ENCODE peak calls at places on chromosomes 12 and 14, in four cellular contexts. One of them, this sample, is unnamed.

GRCh38 chr14:102928412-102929348 is 6.2 kb downstream of the AMN start:
- DNase-seq in stimulated activated CD8-positive, alpha-beta memory T cell treated with anti-CD3 and anti-CD28 coated beads, Interleukin-12 subunit alpha, Interleukin-12 subunit beta, amount 100 ng/mL, for 1 hour: peak; percentile 70
- DNase-seq in ACHN: no peak
- DNase-seq in sciatic nerve: peak; percentile 79
- DNase-seq in this sample: peak; percentile 64

GRCh38 chr12:107320031-107320928 is 226.9 kb upstream of the CRY1 start:
- DNase-seq in sciatic nerve: no peak
- DNase-seq in stimulated activated CD8-positive, alpha-beta memory T cell treated with anti-CD3 and anti-CD28 coated beads, Interleukin-12 subunit alpha, Interleukin-12 subunit beta, amount 100 ng/mL, for 1 hour: peak; percentile 60
- DNase-seq in ACHN: peak; percentile 47
- DNase-seq in this sample: peak; percentile 43

GRCh38 chr14:64878775-64879634 is 702 bp downstream of the SPTB start:
- DNase-seq in sciatic nerve: no peak
- DNase-seq in ACHN: no peak
- DNase-seq in stimulated activated CD8-positive, alpha-beta memory T cell treated with anti-CD3 and anti-CD28 coated beads, Interleukin-12 subunit alpha, Interleukin-12 subunit beta, amount 100 ng/mL, for 1 hour: no peak
- DNase-seq in this sample: no peak

GRCh38 chr12:41924111-41924510 is 220.6 kb downstream of the GXYLT1 start:
- DNase-seq in sciatic nerve: no peak
- DNase-seq in ACHN: no peak
- DNase-seq in stimulated activated CD8-positive, alpha-beta memory T cell treated with anti-CD3 and anti-CD28 coated beads, Interleukin-12 subunit alpha, Interleukin-12 subunit beta, amount 100 ng/mL, for 1 hour: no peak
- DNase-seq in this sample: no peak

GRCh38 chr14:99524091-99524661 is 43.0 kb downstream of the CCNK start:
- DNase-seq in stimulated activated CD8-positive, alpha-beta memory T cell treated with anti-CD3 and anti-CD28 coated beads, Interleukin-12 subunit alpha, Interleukin-12 subunit beta, amount 100 ng/mL, for 1 hour: no peak
- DNase-seq in sciatic nerve: no peak
- DNase-seq in ACHN: no peak
- DNase-seq in this sample: no peak

GRCh38 chr12:14422516-14423230 is 57.2 kb downstream of the ATF7IP start:
- DNase-seq in stimulated activated CD8-positive, alpha-beta memory T cell treated with anti-CD3 and anti-CD28 coated beads, Interleukin-12 subunit alpha, Interleukin-12 subunit beta, amount 100 ng/mL, for 1 hour: no peak
- DNase-seq in sciatic nerve: no peak
- DNase-seq in ACHN: no peak
- DNase-seq in this sample: no peak

GRCh38 chr14:22232486-22232885 is 356.5 kb downstream of the DAD1 start:
- DNase-seq in ACHN: no peak
- DNase-seq in sciatic nerve: no peak
- DNase-seq in stimulated activated CD8-positive, alpha-beta memory T cell treated with anti-CD3 and anti-CD28 coated beads, Interleukin-12 subunit alpha, Interleukin-12 subunit beta, amount 100 ng/mL, for 1 hour: no peak
- DNase-seq in this sample: no peak

GRCh38 chr12:5022465-5023061 is 21.1 kb upstream of the KCNA5 start:
- DNase-seq in ACHN: peak; percentile 62
- DNase-seq in sciatic nerve: no peak
- DNase-seq in stimulated activated CD8-positive, alpha-beta memory T cell treated with anti-CD3 and anti-CD28 coated beads, Interleukin-12 subunit alpha, Interleukin-12 subunit beta, amount 100 ng/mL, for 1 hour: no peak
- DNase-seq in this sample: peak; percentile 4

GRCh38 chr12:125122668-125123067 is 57.4 kb downstream of the AACS start:
- DNase-seq in ACHN: no peak
- DNase-seq in stimulated activated CD8-positive, alpha-beta memory T cell treated with anti-CD3 and anti-CD28 coated beads, Interleukin-12 subunit alpha, Interleukin-12 subunit beta, amount 100 ng/mL, for 1 hour: no peak
- DNase-seq in sciatic nerve: no peak
- DNase-seq in this sample: no peak

GRCh38 chr14:83734431-83734830 is 1795.5 kb upstream of the FLRT2 start:
- DNase-seq in stimulated activated CD8-positive, alpha-beta memory T cell treated with anti-CD3 and anti-CD28 coated beads, Interleukin-12 subunit alpha, Interleukin-12 subunit beta, amount 100 ng/mL, for 1 hour: no peak
- DNase-seq in sciatic nerve: no peak
- DNase-seq in ACHN: no peak
- DNase-seq in this sample: no peak

GRCh38 chr14:104350463-104351185 is 212.2 kb downstream of the KIF26A start:
- DNase-seq in sciatic nerve: peak; percentile 64
- DNase-seq in ACHN: no peak
- DNase-seq in stimulated activated CD8-positive, alpha-beta memory T cell treated with anti-CD3 and anti-CD28 coated beads, Interleukin-12 subunit alpha, Interleukin-12 subunit beta, amount 100 ng/mL, for 1 hour: no peak
- DNase-seq in this sample: no peak

GRCh38 chr14:53493310-53493709 is 340.2 kb upstream of the DDHD1 start:
- DNase-seq in sciatic nerve: no peak
- DNase-seq in ACHN: no peak
- DNase-seq in stimulated activated CD8-positive, alpha-beta memory T cell treated with anti-CD3 and anti-CD28 coated beads, Interleukin-12 subunit alpha, Interleukin-12 subunit beta, amount 100 ng/mL, for 1 hour: no peak
- DNase-seq in this sample: no peak

GRCh38 chr14:54796961-54797360 is 105.7 kb downstream of the GCH1 start:
- DNase-seq in sciatic nerve: no peak
- DNase-seq in stimulated activated CD8-positive, alpha-beta memory T cell treated with anti-CD3 and anti-CD28 coated beads, Interleukin-12 subunit alpha, Interleukin-12 subunit beta, amount 100 ng/mL, for 1 hour: no peak
- DNase-seq in ACHN: peak; percentile 43
- DNase-seq in this sample: no peak

GRCh38 chr14:61530896-61531295 is 164.4 kb upstream of the HIF1A start:
- DNase-seq in sciatic nerve: no peak
- DNase-seq in ACHN: no peak
- DNase-seq in stimulated activated CD8-positive, alpha-beta memory T cell treated with anti-CD3 and anti-CD28 coated beads, Interleukin-12 subunit alpha, Interleukin-12 subunit beta, amount 100 ng/mL, for 1 hour: no peak
- DNase-seq in this sample: no peak

GRCh38 chr14:49970474-49971147 is 77.7 kb downstream of the ARF6 start:
- DNase-seq in sciatic nerve: no peak
- DNase-seq in ACHN: no peak
- DNase-seq in stimulated activated CD8-positive, alpha-beta memory T cell treated with anti-CD3 and anti-CD28 coated beads, Interleukin-12 subunit alpha, Interleukin-12 subunit beta, amount 100 ng/mL, for 1 hour: no peak
- DNase-seq in this sample: no peak

GRCh38 chr14:91376547-91377477 is 40.8 kb downstream of the CCDC88C start:
- DNase-seq in ACHN: no peak
- DNase-seq in sciatic nerve: no peak
- DNase-seq in stimulated activated CD8-positive, alpha-beta memory T cell treated with anti-CD3 and anti-CD28 coated beads, Interleukin-12 subunit alpha, Interleukin-12 subunit beta, amount 100 ng/mL, for 1 hour: no peak
- DNase-seq in this sample: no peak

GRCh38 chr12:114809132-114809531 is 125.2 kb upstream of the TBX3 start:
- DNase-seq in sciatic nerve: no peak
- DNase-seq in stimulated activated CD8-positive, alpha-beta memory T cell treated with anti-CD3 and anti-CD28 coated beads, Interleukin-12 subunit alpha, Interleukin-12 subunit beta, amount 100 ng/mL, for 1 hour: no peak
- DNase-seq in ACHN: no peak
- DNase-seq in this sample: no peak

GRCh38 chr12:26331960-26332359 is 136.6 kb downstream of the SSPN start:
- DNase-seq in stimulated activated CD8-positive, alpha-beta memory T cell treated with anti-CD3 and anti-CD28 coated beads, Interleukin-12 subunit alpha, Interleukin-12 subunit beta, amount 100 ng/mL, for 1 hour: no peak
- DNase-seq in sciatic nerve: no peak
- DNase-seq in ACHN: no peak
- DNase-seq in this sample: no peak

GRCh38 chr14:103731916-103732867 is 16.6 kb downstream of the ZFYVE21 start:
- DNase-seq in ACHN: no peak
- DNase-seq in sciatic nerve: no peak
- DNase-seq in stimulated activated CD8-positive, alpha-beta memory T cell treated with anti-CD3 and anti-CD28 coated beads, Interleukin-12 subunit alpha, Interleukin-12 subunit beta, amount 100 ng/mL, for 1 hour: no peak
- DNase-seq in this sample: no peak

GRCh38 chr12:49537231-49537708 is 1.6 kb upstream of the KCNH3 start:
- DNase-seq in sciatic nerve: peak; percentile 58
- DNase-seq in stimulated activated CD8-positive, alpha-beta memory T cell treated with anti-CD3 and anti-CD28 coated beads, Interleukin-12 subunit alpha, Interleukin-12 subunit beta, amount 100 ng/mL, for 1 hour: no peak
- DNase-seq in ACHN: no peak
- DNase-seq in this sample: no peak

GRCh38 chr14:81001447-81001846 is 46.0 kb downstream of the TSHR start:
- DNase-seq in ACHN: no peak
- DNase-seq in stimulated activated CD8-positive, alpha-beta memory T cell treated with anti-CD3 and anti-CD28 coated beads, Interleukin-12 subunit alpha, Interleukin-12 subunit beta, amount 100 ng/mL, for 1 hour: no peak
- DNase-seq in sciatic nerve: no peak
- DNase-seq in this sample: no peak